ENCODE peak calls at places on chromosomes 6 and 20, in eight cellular contexts. K is iPS-NIHi11; U is tibial artery; S is AG08396; R is A172; T is tibial nerve; Z is stimulated activated CD4-positive, alpha-beta T cell treated with anti-CD3 and anti-CD28 coated beads, Interleukin-1b, Interleukin-23, amount 100 ng/mL, for 24 hours; Y is NCI-H69. M is an unnamed sample.

GRCh38 chr6:28789553-28790083 is 134.2 kb downstream of the TRIM27 start:
- DNase-seq in R (peak; percentile 72), K (no peak), S (peak; percentile 27), Z (peak; percentile 33), T (no peak), Y (peak; percentile 69), U (no peak), M (peak; percentile 68)

GRCh38 chr6:42781811-42782688 is at the start of gene BICRAL:
- DNase-seq in Y (peak; percentile 95), S (peak; percentile 83), Z (peak; percentile 57), T (peak; percentile 36), R (peak; percentile 64), U (peak; percentile 82), K (peak; percentile 78), M (peak; percentile 46)

GRCh38 chr6:18262812-18263560 is 1.3 kb downstream of the DEK start:
- DNase-seq in U (no peak), T (no peak), R (no peak), S (no peak), Z (peak; percentile 31), Y (peak; percentile 77), K (no peak), M (no peak)

GRCh38 chr6:133441491-133441890 is 200.3 kb downstream of the EYA4 start:
- DNase-seq in Z (no peak), U (no peak), K (no peak), S (no peak), T (no peak), R (no peak), Y (no peak), M (no peak)

GRCh38 chr20:32247957-32248497 is 29.4 kb upstream of the KIF3B start:
- DNase-seq in U (no peak), S (no peak), R (no peak), K (no peak), Z (no peak), Y (no peak), T (no peak), M (no peak)

GRCh38 chr20:10430000-10430466 is 4.0 kb downstream of the MKKS start:
- DNase-seq in K (no peak), Z (no peak), Y (no peak), S (no peak), T (no peak), R (peak; percentile 42), U (no peak), M (no peak)

GRCh38 chr6:166058064-166058739 is 109.4 kb downstream of the TBXT start:
- DNase-seq in U (no peak), T (no peak), Y (no peak), S (peak; percentile 7), R (peak; percentile 49), Z (no peak), K (no peak), M (no peak)

GRCh38 chr6:170296746-170297576 is 6.1 kb upstream of the DLL1 start:
- DNase-seq in Z (no peak), S (no peak), Y (peak; percentile 96), U (peak; percentile 56), T (no peak), R (no peak), K (no peak), M (no peak)

GRCh38 chr20:36624068-36624813 is 18.7 kb downstream of the RAB5IF start:
- DNase-seq in T (no peak), U (no peak), K (peak; percentile 31), R (no peak), S (no peak), Y (no peak), Z (no peak), M (no peak)

GRCh38 chr6:113318553-113318952 is 538.6 kb upstream of the MARCKS start:
- DNase-seq in U (no peak), S (no peak), K (no peak), Z (no peak), Y (peak; percentile 75), R (no peak), T (no peak), M (no peak)

GRCh38 chr6:6678185-6678671 is 89.7 kb downstream of the LY86 start:
- DNase-seq in R (peak; percentile 71), Z (no peak), S (peak; percentile 40), Y (peak; percentile 96), T (no peak), U (no peak), K (no peak), M (no peak)

GRCh38 chr20:31674895-31675827 is 37.4 kb downstream of the COX4I2 start:
- DNase-seq in Y (peak; percentile 32), S (peak; percentile 48), T (no peak), Z (peak; percentile 46), U (peak; percentile 81), R (peak; percentile 96), K (no peak), M (no peak)

GRCh38 chr20:38214256-38214870 is 46.2 kb downstream of the KIAA1755 start:
- DNase-seq in R (no peak), T (no peak), Y (no peak), S (no peak), K (no peak), U (peak; percentile 50), Z (no peak), M (no peak)

GRCh38 chr6:51841656-51842055 is 245.8 kb downstream of the PKHD1 start:
- DNase-seq in R (no peak), T (no peak), S (no peak), U (no peak), Y (peak; percentile 67), Z (no peak), K (peak; percentile 12), M (no peak)

GRCh38 chr6:90131614-90132423 is 164.8 kb downstream of the BACH2 start:
- DNase-seq in Z (no peak), U (no peak), T (no peak), K (no peak), Y (no peak), S (peak; percentile 23), R (peak; percentile 5), M (no peak)

GRCh38 chr6:3798211-3798909 is 46.8 kb upstream of the PXDC1 start:
- DNase-seq in U (no peak), R (peak; percentile 84), Z (no peak), T (no peak), Y (peak; percentile 14), K (no peak), S (no peak), M (no peak)

GRCh38 chr6:678515-678914 is 14.4 kb downstream of the EXOC2 start:
- DNase-seq in R (no peak), U (no peak), Y (peak; percentile 50), K (no peak), Z (no peak), S (no peak), T (no peak), M (no peak)

GRCh38 chr6:102631921-102632320 is 1238.4 kb downstream of the GRIK2 start:
- DNase-seq in U (no peak), R (no peak), Z (no peak), S (no peak), K (no peak), Y (no peak), T (no peak), M (no peak)

GRCh38 chr6:135870722-135871121 is 19.2 kb downstream of the PDE7B start:
- DNase-seq in K (no peak), U (no peak), S (no peak), R (peak; percentile 51), Y (no peak), T (no peak), Z (no peak), M (no peak)

GRCh38 chr6:142518761-142519160 is 217.0 kb downstream of the ADGRG6 start:
- DNase-seq in U (no peak), Y (peak; percentile 62), S (no peak), R (no peak), T (no peak), K (no peak), Z (no peak), M (no peak)

GRCh38 chr6:34511923-34512737 is 44.0 kb downstream of the SPDEF start:
- DNase-seq in U (no peak), R (no peak), Y (no peak), S (no peak), Z (no peak), T (no peak), K (no peak), M (no peak)

GRCh38 chr6:130513770-130514169 is 148.0 kb downstream of the TMEM200A start:
- DNase-seq in R (peak; percentile 97), Z (no peak), S (peak; percentile 45), T (no peak), U (no peak), K (no peak), Y (no peak), M (no peak)

GRCh38 chr20:63417213-63418120 is 55.0 kb downstream of the KCNQ2 start:
- DNase-seq in Z (no peak), U (no peak), T (no peak), R (no peak), Y (no peak), K (no peak), S (no peak), M (no peak)

GRCh38 chr20:53331151-53331973 is 262.3 kb downstream of the ZNF217 start:
- DNase-seq in R (peak; percentile 94), Y (peak; percentile 5), U (no peak), S (peak; percentile 13), T (no peak), K (peak; percentile 55), Z (no peak), M (peak; percentile 28)

GRCh38 chr6:5525209-5525608 is 263.9 kb downstream of the FARS2 start:
- DNase-seq in R (no peak), T (no peak), K (no peak), Z (no peak), S (no peak), Y (no peak), U (no peak), M (no peak)

GRCh38 chr20:53961527-53961926 is 108.9 kb downstream of the BCAS1 start:
- DNase-seq in T (no peak), R (no peak), K (no peak), U (no peak), S (no peak), Z (no peak), Y (no peak), M (no peak)

GRCh38 chr6:37524919-37525318 is 25.2 kb upstream of the CCDC167 start:
- DNase-seq in S (no peak), K (no peak), T (no peak), Z (no peak), U (no peak), Y (no peak), R (no peak), M (no peak)

GRCh38 chr20:47789081-47789998 is 4.1 kb upstream of the SULF2 start:
- DNase-seq in S (no peak), R (no peak), T (no peak), Y (peak; percentile 37), K (no peak), Z (no peak), U (no peak), M (no peak)

GRCh38 chr6:25333471-25333870 is 54.3 kb downstream of the CARMIL1 start:
- DNase-seq in R (no peak), Y (no peak), T (no peak), U (no peak), S (no peak), Z (no peak), K (no peak), M (no peak)

GRCh38 chr6:123575218-123575617 is 61.5 kb downstream of the TRDN start:
- DNase-seq in R (no peak), S (no peak), U (no peak), Y (peak; percentile 89), T (no peak), Z (no peak), K (no peak), M (no peak)

GRCh38 chr6:52262620-52263344 is 18.5 kb upstream of the IL17F start:
- DNase-seq in Z (no peak), U (no peak), K (no peak), R (no peak), Y (no peak), T (no peak), S (no peak), M (no peak)